ENCODE peak calls at places on chromosomes 12 and 14, in five cellular contexts. Q, P, E, H and Y are unnamed samples.

GRCh38 chr14:71004481-71004880 is 97.2 kb downstream of the PCNX1 start:
- DNase-seq in H (no peak), E (no peak), Q (no peak), P (no peak), Y (no peak)

GRCh38 chr14:89908712-89909450 is 45.6 kb downstream of the EFCAB11 start:
- DNase-seq in P (no peak), E (no peak), Q (no peak), H (no peak), Y (no peak)

GRCh38 chr14:65728604-65729003 is 316.1 kb downstream of the FUT8 start:
- DNase-seq in P (no peak), E (no peak), H (no peak), Q (no peak), Y (peak)

GRCh38 chr12:18798445-18799139 is 60.7 kb downstream of the CAPZA3 start:
- DNase-seq in P (no peak), Q (no peak), H (no peak), E (no peak), Y (peak)

GRCh38 chr14:101219896-101220703 is 316.6 kb upstream of the RTL1 start:
- DNase-seq in E (no peak), Q (no peak), H (peak), P (peak), Y (no peak)

GRCh38 chr12:112285600-112286401 is 96.4 kb downstream of the HECTD4 start:
- DNase-seq in P (no peak), H (no peak), Q (no peak), E (no peak), Y (no peak)

GRCh38 chr12:116066381-116067230 is 210.9 kb downstream of the MED13L start:
- DNase-seq in H (no peak), P (peak), Q (peak), E (peak), Y (no peak)

GRCh38 chr12:108561852-108562347 is 496 bp upstream of the ISCU start:
- DNase-seq in H (no peak), Q (no peak), E (no peak), P (no peak), Y (no peak)

GRCh38 chr12:53052419-53053222 is 2.8 kb downstream of the TNS2 start:
- DNase-seq in P (peak), Q (peak), H (peak), E (peak), Y (peak)

GRCh38 chr12:9184276-9184675 is 23.9 kb downstream of the PZP start:
- DNase-seq in Q (no peak), E (no peak), P (no peak), H (no peak), Y (no peak)

GRCh38 chr12:9180810-9181209 is 27.4 kb downstream of the PZP start:
- DNase-seq in H (no peak), P (no peak), Q (no peak), E (no peak), Y (no peak)
- H3K27ac ChIP-seq in H (no peak), P (no peak), Q (no peak), E (no peak), Y (no peak)

DNA sequence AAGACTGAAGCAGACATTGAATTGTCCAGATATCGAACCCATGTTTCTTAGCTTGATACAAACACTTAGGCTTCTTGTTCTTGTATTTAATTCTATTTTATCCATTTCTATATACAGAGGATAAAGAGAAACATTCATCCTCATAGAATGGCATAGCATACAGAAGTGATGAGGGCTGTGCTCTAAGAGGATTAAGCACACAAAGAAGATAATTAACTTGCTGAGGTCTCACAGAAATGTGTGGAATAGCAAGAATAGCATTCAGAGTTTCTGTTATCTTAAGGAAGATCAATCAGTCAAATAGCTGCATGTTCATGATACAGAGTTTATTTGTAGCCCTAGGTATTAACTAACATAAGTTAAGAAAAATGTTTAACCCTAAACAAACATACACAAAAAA is 27.3 kb upstream of the STRAP start:
- DNase-seq in Q (no peak), H (no peak), P (no peak), E (no peak), Y (no peak)
- H3K27ac ChIP-seq in Q (no peak), H (no peak), P (no peak), E (no peak), Y (peak)

GRCh38 chr14:56590535-56590951 is 10.9 kb downstream of the TMEM260 start:
- DNase-seq in H (no peak), P (no peak), E (peak), Q (no peak), Y (no peak)
- H3K27ac ChIP-seq in H (no peak), P (no peak), E (no peak), Q (no peak), Y (no peak)

GRCh38 chr12:92785563-92785950 is 82.8 kb downstream of the PLEKHG7 start:
- DNase-seq in H (no peak), E (no peak), Q (peak), P (no peak), Y (no peak)
- H3K27ac ChIP-seq in H (peak), E (no peak), Q (no peak), P (no peak), Y (no peak)

DNA sequence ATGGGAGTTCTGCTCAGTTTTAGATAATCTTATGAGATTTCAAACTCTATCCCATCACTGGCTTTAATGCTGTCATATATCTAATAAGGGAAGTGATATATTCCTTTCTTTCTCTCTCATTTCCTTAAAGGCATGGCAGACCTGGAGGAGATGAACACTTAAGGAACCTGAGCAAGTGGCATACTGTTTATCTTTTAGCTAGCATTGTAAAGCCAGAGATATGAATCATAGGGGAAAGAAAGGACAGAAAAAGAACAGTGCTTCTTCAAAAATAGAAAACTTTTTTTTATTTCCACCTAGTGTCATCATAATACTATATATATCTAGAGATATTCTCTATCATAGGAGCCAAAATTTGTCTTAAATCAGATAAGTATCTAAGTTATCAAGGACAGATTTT is 68.3 kb upstream of the PSMA6 start:
- DNase-seq in E (no peak), H (no peak), Q (no peak), P (no peak), Y (no peak)
- H3K27ac ChIP-seq in E (no peak), H (no peak), Q (no peak), P (no peak), Y (no peak)